ENCODE peak calls at places on chromosome X, in seven cellular contexts. F is fibroblast of lung, O is breast epithelium, V is H9, N is cardiac muscle cell, T is IMR-90, P is ovary. J is an unnamed sample. For H3K4me1, the result is how much of the 10 kb centered on the place peaks cover.

GRCh38 chrX:120536056-120536455 is 24.7 kb downstream of the CUL4B start:
- DNase-seq in F (no peak), O (no peak), V (no peak), N (no peak), T (no peak), P (no peak), J (no peak)

GRCh38 chrX:28847423-28847822 is 260.2 kb downstream of the IL1RAPL1 start:
- DNase-seq in F (peak), O (no peak), V (peak), N (no peak), T (peak), P (peak), J (peak)

GRCh38 chrX:389021-389441 is 2.3 kb upstream of the PPP2R3B start:
- DNase-seq in F (no peak), O (no peak), V (no peak), N (no peak), T (no peak), P (no peak), J (no peak)

GRCh38 chrX:45454235-45454634 is 253.6 kb upstream of the DIPK2B start:
- DNase-seq in F (no peak), O (no peak), V (no peak), N (no peak), T (no peak), P (no peak), J (no peak)

GRCh38 chrX:41837270-41837944 is 85.9 kb downstream of the CASK start:
- DNase-seq in F (no peak), O (no peak), V (no peak), N (no peak), T (no peak), P (no peak), J (no peak)

GRCh38 chrX:153667281-153667831 is 6.3 kb downstream of the PNCK start:
- DNase-seq in F (no peak), O (no peak), V (no peak), N (no peak), T (no peak), P (no peak), J (no peak)

GRCh38 chrX:149937881-149938426 is 337 bp downstream of the EOLA2 start:
- DNase-seq in F (peak), O (no peak), V (no peak), N (no peak), T (peak), P (peak), J (peak)

GRCh38 chrX:143095841-143096240 is 70.1 kb downstream of the SPANXN4 start:
- DNase-seq in F (no peak), O (no peak), V (no peak), N (no peak), T (no peak), P (no peak), J (no peak)

GRCh38 chrX:151801980-151802379 is 67.4 kb downstream of the CNGA2 start:
- DNase-seq in F (no peak), O (no peak), V (no peak), N (no peak), T (no peak), P (no peak), J (no peak)

GRCh38 chrX:11426712-11427081 is 133.5 kb downstream of the AMELX start:
- DNase-seq in F (no peak), O (no peak), V (no peak), N (no peak), T (no peak), P (no peak), J (no peak)
- H3K4me1 ChIP-seq in F (under half), O (under half), V (under half), N (under half), T (under half), P (under half), J (under half)

GRCh38 chrX:5916945-5917344 is 311.7 kb downstream of the NLGN4X start:
- DNase-seq in F (no peak), O (no peak), V (no peak), N (no peak), T (no peak), P (no peak), J (no peak)
- TF ChIP-seq CTCF in F (no peak), O (no peak), V (peak), N (no peak), T (no peak), P (no peak), J (no peak)

GRCh38 chrX:13695601-13696115 is 6.7 kb downstream of the RAB9A start:
- DNase-seq in F (no peak), O (no peak), V (no peak), N (no peak), T (no peak), P (no peak), J (no peak)

GRCh38 chrX:13694359-13694758 is 5.4 kb downstream of the RAB9A start:
- DNase-seq in F (no peak), O (no peak), V (no peak), N (no peak), T (no peak), P (no peak), J (peak)

GRCh38 chrX:13693341-13693871 is 4.5 kb downstream of the RAB9A start:
- DNase-seq in F (no peak), O (no peak), V (no peak), N (no peak), T (no peak), P (no peak), J (no peak)

GRCh38 chrX:13692771-13693231 is 3.9 kb downstream of the RAB9A start:
- DNase-seq in F (no peak), O (no peak), V (no peak), N (no peak), T (no peak), P (no peak), J (peak)

GRCh38 chrX:13694983-13695382 is 6.1 kb downstream of the RAB9A start:
- DNase-seq in F (no peak), O (no peak), V (no peak), N (no peak), T (no peak), P (no peak), J (no peak)
- H3K4me1 ChIP-seq in F (under half), O (under half), V (under half), N (under half), T (under half), P (under half), J (under half)

GRCh38 chrX:9829308-9830267 is 43.4 kb downstream of the SHROOM2 start:
- DNase-seq in F (peak), O (no peak), V (no peak), N (no peak), T (peak), P (no peak), J (peak)
- TF ChIP-seq CTCF in F (no peak), O (no peak), V (no peak), N (no peak), T (no peak), P (no peak), J (no peak)

GRCh38 chrX:72042860-72043248 is 88.9 kb downstream of the RTL5 start:
- DNase-seq in F (no peak), O (no peak), V (no peak), N (no peak), T (no peak), P (no peak), J (no peak)
- H3K4me1 ChIP-seq in F (under half), O (under half), V (under half), N (under half), T (under half), P (under half), J (under half)

GRCh38 chrX:12269484-12269883 is 131.2 kb downstream of the FRMPD4 start:
- DNase-seq in F (no peak), O (no peak), V (no peak), N (no peak), T (no peak), P (no peak), J (no peak)
- TF ChIP-seq CTCF in F (no peak), O (no peak), V (no peak), N (no peak), T (no peak), P (no peak), J (no peak)